ENCODE peak calls at places on chromosomes 11 and 22, in eight cellular contexts. One of them, this sample, is unnamed.

GRCh38 chr11:22671751-22672150 is 5.3 kb downstream of the GAS2 start:
- DNase-seq in HEK293T: no peak
- DNase-seq in K562: no peak
- DNase-seq in GM04503: no peak
- DNase-seq in NCI-H2029 treated with DMSO at 0.1 percent for 48 hours: no peak
- DNase-seq in NCI-H1417: no peak
- DNase-seq in CD4-positive, alpha-beta memory T cell: no peak
- DNase-seq in MV-4-11: no peak
- DNase-seq in this sample: no peak

GRCh38 chr11:118939948-118940598 is 14.3 kb upstream of the BCL9L start:
- DNase-seq in K562: peak
- DNase-seq in HEK293T: no peak
- DNase-seq in CD4-positive, alpha-beta memory T cell: peak
- DNase-seq in GM04503: no peak
- DNase-seq in MV-4-11: peak
- DNase-seq in NCI-H2029 treated with DMSO at 0.1 percent for 48 hours: no peak
- DNase-seq in NCI-H1417: peak
- DNase-seq in this sample: no peak

GRCh38 chr11:77118086-77118485 is 10.0 kb upstream of the MYO7A start:
- DNase-seq in MV-4-11: no peak
- DNase-seq in NCI-H1417: no peak
- DNase-seq in NCI-H2029 treated with DMSO at 0.1 percent for 48 hours: no peak
- DNase-seq in K562: no peak
- DNase-seq in GM04503: no peak
- DNase-seq in CD4-positive, alpha-beta memory T cell: no peak
- DNase-seq in HEK293T: no peak
- DNase-seq in this sample: no peak

GRCh38 chr11:133974836-133975235 is 18.1 kb upstream of the IGSF9B start:
- DNase-seq in CD4-positive, alpha-beta memory T cell: no peak
- DNase-seq in GM04503: no peak
- DNase-seq in HEK293T: no peak
- DNase-seq in NCI-H1417: no peak
- DNase-seq in K562: no peak
- DNase-seq in NCI-H2029 treated with DMSO at 0.1 percent for 48 hours: no peak
- DNase-seq in MV-4-11: no peak
- DNase-seq in this sample: no peak

GRCh38 chr11:75344186-75344585 is 7.3 kb downstream of the ARRB1 start:
- DNase-seq in MV-4-11: no peak
- DNase-seq in NCI-H2029 treated with DMSO at 0.1 percent for 48 hours: no peak
- DNase-seq in HEK293T: no peak
- DNase-seq in K562: no peak
- DNase-seq in GM04503: no peak
- DNase-seq in CD4-positive, alpha-beta memory T cell: no peak
- DNase-seq in NCI-H1417: no peak
- DNase-seq in this sample: no peak

GRCh38 chr11:70332567-70332966 is 62.1 kb downstream of the PPFIA1 start:
- DNase-seq in NCI-H2029 treated with DMSO at 0.1 percent for 48 hours: no peak
- DNase-seq in HEK293T: no peak
- DNase-seq in MV-4-11: no peak
- DNase-seq in K562: no peak
- DNase-seq in CD4-positive, alpha-beta memory T cell: no peak
- DNase-seq in GM04503: no peak
- DNase-seq in NCI-H1417: no peak
- DNase-seq in this sample: no peak

GRCh38 chr11:37712246-37712645 is 1114.2 kb upstream of the RAG2 start:
- DNase-seq in MV-4-11: no peak
- DNase-seq in CD4-positive, alpha-beta memory T cell: no peak
- DNase-seq in GM04503: no peak
- DNase-seq in NCI-H1417: peak
- DNase-seq in HEK293T: no peak
- DNase-seq in NCI-H2029 treated with DMSO at 0.1 percent for 48 hours: no peak
- DNase-seq in K562: no peak
- DNase-seq in this sample: no peak

GRCh38 chr11:101516546-101516945 is 67.3 kb downstream of the TRPC6 start:
- DNase-seq in HEK293T: no peak
- DNase-seq in NCI-H2029 treated with DMSO at 0.1 percent for 48 hours: no peak
- DNase-seq in GM04503: no peak
- DNase-seq in CD4-positive, alpha-beta memory T cell: no peak
- DNase-seq in MV-4-11: no peak
- DNase-seq in K562: no peak
- DNase-seq in NCI-H1417: no peak
- DNase-seq in this sample: no peak

GRCh38 chr11:2169001-2169370 is 2.6 kb downstream of the TH start:
- DNase-seq in CD4-positive, alpha-beta memory T cell: no peak
- DNase-seq in MV-4-11: no peak
- DNase-seq in GM04503: no peak
- DNase-seq in HEK293T: no peak
- DNase-seq in NCI-H1417: no peak
- DNase-seq in K562: peak
- DNase-seq in NCI-H2029 treated with DMSO at 0.1 percent for 48 hours: no peak
- DNase-seq in this sample: no peak

GRCh38 chr22:37197451-37198289 is 9.6 kb upstream of the C1QTNF6 start:
- DNase-seq in CD4-positive, alpha-beta memory T cell: no peak
- DNase-seq in MV-4-11: no peak
- DNase-seq in NCI-H1417: no peak
- DNase-seq in NCI-H2029 treated with DMSO at 0.1 percent for 48 hours: peak
- DNase-seq in K562: no peak
- DNase-seq in GM04503: no peak
- DNase-seq in HEK293T: no peak
- DNase-seq in this sample: no peak

GRCh38 chr11:64447717-64448598 is 89.0 kb downstream of the RPS6KA4 start:
- DNase-seq in K562: no peak
- DNase-seq in MV-4-11: peak
- DNase-seq in HEK293T: no peak
- DNase-seq in CD4-positive, alpha-beta memory T cell: no peak
- DNase-seq in NCI-H1417: peak
- DNase-seq in GM04503: peak
- DNase-seq in NCI-H2029 treated with DMSO at 0.1 percent for 48 hours: no peak
- DNase-seq in this sample: no peak

GRCh38 chr11:8564526-8564925 is 29.5 kb downstream of the STK33 start:
- DNase-seq in MV-4-11: no peak
- DNase-seq in NCI-H1417: no peak
- DNase-seq in GM04503: no peak
- DNase-seq in NCI-H2029 treated with DMSO at 0.1 percent for 48 hours: no peak
- DNase-seq in HEK293T: no peak
- DNase-seq in CD4-positive, alpha-beta memory T cell: no peak
- DNase-seq in K562: no peak
- DNase-seq in this sample: no peak

GRCh38 chr22:44884968-44885805 is 124.6 kb downstream of the PHF21B start:
- DNase-seq in NCI-H2029 treated with DMSO at 0.1 percent for 48 hours: no peak
- DNase-seq in GM04503: no peak
- DNase-seq in K562: no peak
- DNase-seq in NCI-H1417: peak
- DNase-seq in CD4-positive, alpha-beta memory T cell: no peak
- DNase-seq in HEK293T: no peak
- DNase-seq in MV-4-11: no peak
- DNase-seq in this sample: no peak

GRCh38 chr11:71305041-71305440 is 52.7 kb upstream of the SHANK2 start:
- DNase-seq in CD4-positive, alpha-beta memory T cell: no peak
- DNase-seq in MV-4-11: no peak
- DNase-seq in NCI-H2029 treated with DMSO at 0.1 percent for 48 hours: no peak
- DNase-seq in GM04503: no peak
- DNase-seq in HEK293T: no peak
- DNase-seq in NCI-H1417: no peak
- DNase-seq in K562: no peak
- DNase-seq in this sample: no peak

GRCh38 chr11:2300936-2301630 is 635 bp downstream of the C11orf21 start:
- DNase-seq in NCI-H1417: peak
- DNase-seq in GM04503: no peak
- DNase-seq in MV-4-11: peak
- DNase-seq in NCI-H2029 treated with DMSO at 0.1 percent for 48 hours: no peak
- DNase-seq in CD4-positive, alpha-beta memory T cell: no peak
- DNase-seq in K562: no peak
- DNase-seq in HEK293T: no peak
- DNase-seq in this sample: no peak

GRCh38 chr11:61507962-61508824 is at the start of gene LRRC10B:
- DNase-seq in HEK293T: peak
- DNase-seq in CD4-positive, alpha-beta memory T cell: no peak
- DNase-seq in MV-4-11: peak
- DNase-seq in NCI-H1417: peak
- DNase-seq in K562: peak
- DNase-seq in GM04503: no peak
- DNase-seq in NCI-H2029 treated with DMSO at 0.1 percent for 48 hours: peak
- DNase-seq in this sample: no peak

GRCh38 chr11:16809901-16810668 is 71.6 kb downstream of the C11orf58 start:
- DNase-seq in NCI-H2029 treated with DMSO at 0.1 percent for 48 hours: no peak
- DNase-seq in HEK293T: no peak
- DNase-seq in CD4-positive, alpha-beta memory T cell: no peak
- DNase-seq in GM04503: peak
- DNase-seq in K562: no peak
- DNase-seq in NCI-H1417: no peak
- DNase-seq in MV-4-11: peak
- DNase-seq in this sample: no peak

GRCh38 chr11:45145421-45146071 is 893 bp upstream of the PRDM11 start:
- DNase-seq in NCI-H2029 treated with DMSO at 0.1 percent for 48 hours: no peak
- DNase-seq in K562: no peak
- DNase-seq in GM04503: no peak
- DNase-seq in NCI-H1417: peak
- DNase-seq in HEK293T: no peak
- DNase-seq in MV-4-11: peak
- DNase-seq in CD4-positive, alpha-beta memory T cell: no peak
- DNase-seq in this sample: no peak

GRCh38 chr22:27580311-27580897 is 221.2 kb downstream of the MN1 start:
- DNase-seq in K562: no peak
- DNase-seq in CD4-positive, alpha-beta memory T cell: no peak
- DNase-seq in NCI-H1417: no peak
- DNase-seq in MV-4-11: peak
- DNase-seq in HEK293T: no peak
- DNase-seq in NCI-H2029 treated with DMSO at 0.1 percent for 48 hours: no peak
- DNase-seq in GM04503: no peak
- DNase-seq in this sample: no peak

GRCh38 chr22:47324435-47324990 is 562.1 kb downstream of the TBC1D22A start:
- DNase-seq in NCI-H2029 treated with DMSO at 0.1 percent for 48 hours: no peak
- DNase-seq in MV-4-11: no peak
- DNase-seq in CD4-positive, alpha-beta memory T cell: no peak
- DNase-seq in HEK293T: no peak
- DNase-seq in GM04503: no peak
- DNase-seq in NCI-H1417: no peak
- DNase-seq in K562: no peak
- DNase-seq in this sample: no peak

GRCh38 chr22:23085785-23086184 is 15.5 kb downstream of the GNAZ start:
- DNase-seq in K562: no peak
- DNase-seq in MV-4-11: no peak
- DNase-seq in NCI-H2029 treated with DMSO at 0.1 percent for 48 hours: no peak
- DNase-seq in GM04503: no peak
- DNase-seq in CD4-positive, alpha-beta memory T cell: no peak
- DNase-seq in NCI-H1417: no peak
- DNase-seq in HEK293T: no peak
- DNase-seq in this sample: no peak

GRCh38 chr11:3153291-3153861 is 11.7 kb downstream of the OSBPL5 start:
- DNase-seq in NCI-H2029 treated with DMSO at 0.1 percent for 48 hours: no peak
- DNase-seq in MV-4-11: peak
- DNase-seq in HEK293T: no peak
- DNase-seq in K562: no peak
- DNase-seq in GM04503: peak
- DNase-seq in NCI-H1417: no peak
- DNase-seq in CD4-positive, alpha-beta memory T cell: no peak
- DNase-seq in this sample: no peak

GRCh38 chr11:34502949-34503348 is 10.6 kb downstream of the ELF5 start:
- DNase-seq in MV-4-11: no peak
- DNase-seq in NCI-H2029 treated with DMSO at 0.1 percent for 48 hours: no peak
- DNase-seq in NCI-H1417: no peak
- DNase-seq in CD4-positive, alpha-beta memory T cell: no peak
- DNase-seq in K562: no peak
- DNase-seq in HEK293T: no peak
- DNase-seq in GM04503: no peak
- DNase-seq in this sample: no peak

GRCh38 chr22:44625981-44626687 is 75.9 kb upstream of the PRR5 start:
- DNase-seq in NCI-H1417: peak
- DNase-seq in HEK293T: peak
- DNase-seq in GM04503: no peak
- DNase-seq in K562: peak
- DNase-seq in CD4-positive, alpha-beta memory T cell: peak
- DNase-seq in NCI-H2029 treated with DMSO at 0.1 percent for 48 hours: peak
- DNase-seq in MV-4-11: peak
- DNase-seq in this sample: peak

GRCh38 chr11:31487848-31488247 is 21.6 kb downstream of the IMMP1L start:
- DNase-seq in NCI-H1417: peak
- DNase-seq in CD4-positive, alpha-beta memory T cell: peak
- DNase-seq in MV-4-11: peak
- DNase-seq in GM04503: no peak
- DNase-seq in K562: peak
- DNase-seq in HEK293T: peak
- DNase-seq in NCI-H2029 treated with DMSO at 0.1 percent for 48 hours: no peak
- DNase-seq in this sample: peak

GRCh38 chr22:17562906-17563870 is at the start of gene SLC25A18:
- DNase-seq in HEK293T: peak
- DNase-seq in NCI-H1417: no peak
- DNase-seq in K562: peak
- DNase-seq in NCI-H2029 treated with DMSO at 0.1 percent for 48 hours: no peak
- DNase-seq in MV-4-11: peak
- DNase-seq in CD4-positive, alpha-beta memory T cell: no peak
- DNase-seq in GM04503: no peak
- DNase-seq in this sample: no peak

GRCh38 chr11:129950319-129951034 is 52.2 kb downstream of the PRDM10 start:
- DNase-seq in HEK293T: no peak
- DNase-seq in MV-4-11: peak
- DNase-seq in NCI-H2029 treated with DMSO at 0.1 percent for 48 hours: no peak
- DNase-seq in NCI-H1417: peak
- DNase-seq in GM04503: no peak
- DNase-seq in K562: peak
- DNase-seq in CD4-positive, alpha-beta memory T cell: no peak
- DNase-seq in this sample: peak

GRCh38 chr22:42915980-42916765 is 59.1 kb upstream of the ARFGAP3 start:
- DNase-seq in CD4-positive, alpha-beta memory T cell: no peak
- DNase-seq in NCI-H2029 treated with DMSO at 0.1 percent for 48 hours: no peak
- DNase-seq in GM04503: no peak
- DNase-seq in HEK293T: no peak
- DNase-seq in NCI-H1417: no peak
- DNase-seq in MV-4-11: no peak
- DNase-seq in K562: no peak
- DNase-seq in this sample: no peak

GRCh38 chr22:23551385-23551784 is 28.7 kb downstream of the IGLL1 start:
- DNase-seq in NCI-H2029 treated with DMSO at 0.1 percent for 48 hours: no peak
- DNase-seq in CD4-positive, alpha-beta memory T cell: no peak
- DNase-seq in HEK293T: no peak
- DNase-seq in K562: no peak
- DNase-seq in NCI-H1417: no peak
- DNase-seq in MV-4-11: no peak
- DNase-seq in GM04503: no peak
- DNase-seq in this sample: no peak

GRCh38 chr22:35634981-35635540 is 13.2 kb upstream of the APOL6 start:
- DNase-seq in K562: peak
- DNase-seq in HEK293T: no peak
- DNase-seq in CD4-positive, alpha-beta memory T cell: no peak
- DNase-seq in MV-4-11: no peak
- DNase-seq in GM04503: no peak
- DNase-seq in NCI-H1417: no peak
- DNase-seq in NCI-H2029 treated with DMSO at 0.1 percent for 48 hours: no peak
- DNase-seq in this sample: no peak

GRCh38 chr11:2881076-2881973 is 4.2 kb downstream of the CDKN1C start:
- DNase-seq in MV-4-11: no peak
- DNase-seq in NCI-H2029 treated with DMSO at 0.1 percent for 48 hours: no peak
- DNase-seq in NCI-H1417: peak
- DNase-seq in CD4-positive, alpha-beta memory T cell: no peak
- DNase-seq in GM04503: no peak
- DNase-seq in HEK293T: no peak
- DNase-seq in K562: no peak
- DNase-seq in this sample: no peak

GRCh38 chr11:7278314-7278917 is 26.7 kb downstream of the SYT9 start:
- DNase-seq in CD4-positive, alpha-beta memory T cell: peak
- DNase-seq in GM04503: no peak
- DNase-seq in MV-4-11: no peak
- DNase-seq in K562: peak
- DNase-seq in NCI-H2029 treated with DMSO at 0.1 percent for 48 hours: no peak
- DNase-seq in NCI-H1417: peak
- DNase-seq in HEK293T: peak
- DNase-seq in this sample: no peak

GRCh38 chr11:88886796-88887195 is 179.0 kb downstream of the GRM5 start:
- DNase-seq in HEK293T: peak
- DNase-seq in K562: peak
- DNase-seq in NCI-H1417: peak
- DNase-seq in NCI-H2029 treated with DMSO at 0.1 percent for 48 hours: no peak
- DNase-seq in MV-4-11: peak
- DNase-seq in CD4-positive, alpha-beta memory T cell: peak
- DNase-seq in GM04503: peak
- DNase-seq in this sample: peak

GRCh38 chr22:35230839-35231584 is 26.3 kb upstream of the HMGXB4 start:
- DNase-seq in NCI-H2029 treated with DMSO at 0.1 percent for 48 hours: peak
- DNase-seq in K562: peak
- DNase-seq in NCI-H1417: no peak
- DNase-seq in CD4-positive, alpha-beta memory T cell: no peak
- DNase-seq in HEK293T: no peak
- DNase-seq in MV-4-11: peak
- DNase-seq in GM04503: no peak
- DNase-seq in this sample: no peak

This sample was measured in NCI-H526 treated with DMSO at 0.1 percent for 48 hours.